ENCODE peak calls at places on chromosomes 16 and 17, in six cellular contexts. S is A549, K is lower leg skin, J is sigmoid colon, H is B cell, I is transverse colon. F is an unnamed sample.

GRCh38 chr17:63445571-63446217 is 412 bp downstream of the CYB561 start:
- DNase-seq in S (peak; percentile 76), K (peak; percentile 90), J (no peak), H (peak; percentile 86), I (peak; percentile 62), F (peak; percentile 71)

GRCh38 chr17:46053911-46054534 is 55.0 kb downstream of the STH start:
- DNase-seq in S (peak; percentile 43), K (no peak), J (no peak), H (no peak), I (no peak), F (no peak)

GRCh38 chr17:64614266-64615011 is 47.7 kb downstream of the SMURF2 start:
- DNase-seq in S (no peak), K (no peak), J (no peak), H (no peak), I (no peak), F (no peak)

GRCh38 chr16:88619859-88620655 is 18.3 kb upstream of the IL17C start:
- DNase-seq in S (no peak), K (no peak), J (no peak), H (no peak), I (peak; percentile 47), F (peak; percentile 78)

GRCh38 chr16:11698271-11698689 is 30.0 kb downstream of the SNN start:
- DNase-seq in S (no peak), K (peak; percentile 56), J (no peak), H (no peak), I (no peak), F (no peak)

GRCh38 chr16:324451-325334 is 27.8 kb downstream of the AXIN1 start:
- DNase-seq in S (no peak), K (no peak), J (no peak), H (peak; percentile 81), I (peak; percentile 42), F (peak; percentile 82)

GRCh38 chr17:21098934-21099687 is 27.7 kb upstream of the DHRS7B start:
- DNase-seq in S (peak; percentile 94), K (peak; percentile 86), J (no peak), H (peak; percentile 72), I (peak; percentile 56), F (peak; percentile 43)

GRCh38 chr16:921321-921905 is 49.4 kb downstream of the LMF1 start:
- DNase-seq in S (no peak), K (no peak), J (no peak), H (no peak), I (no peak), F (no peak)

GRCh38 chr16:752008-752315 is 8.6 kb upstream of the MSLN start:
- DNase-seq in S (no peak), K (no peak), J (no peak), H (no peak), I (no peak), F (no peak)

GRCh38 chr17:39191750-39192510 is 5.5 kb downstream of the CACNB1 start:
- DNase-seq in S (no peak), K (no peak), J (no peak), H (no peak), I (no peak), F (no peak)

DNA sequence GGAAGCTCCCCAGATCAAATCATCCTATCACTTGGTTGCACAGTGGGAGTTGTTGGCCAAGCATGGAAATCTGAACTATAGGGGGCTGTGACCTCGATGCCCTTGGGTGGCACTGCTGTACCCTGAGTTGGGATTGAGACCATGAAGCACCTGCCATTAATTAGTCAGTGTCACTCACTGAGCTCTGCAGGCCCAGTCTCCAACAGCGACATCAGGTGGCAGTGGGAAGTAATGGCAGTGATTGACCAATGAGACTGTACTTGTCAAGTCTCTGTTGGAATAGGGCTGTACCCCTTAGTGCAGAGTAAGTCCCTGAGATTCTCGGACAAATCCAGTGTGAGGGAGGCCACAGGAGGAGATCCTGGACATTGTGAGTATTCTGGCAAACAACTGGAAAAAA is 118.0 kb upstream of the RPL38 start:
- DNase-seq in S (peak; percentile 57), K (no peak), J (no peak), H (no peak), I (no peak), F (no peak)
- TF ChIP-seq CTCF in S (no peak), K (no peak), J (no peak), H (no peak), I (no peak), F (no peak)

GRCh38 chr17:67628580-67629013 is 89.1 kb upstream of the NOL11 start:
- DNase-seq in S (peak; percentile 20), K (no peak), J (no peak), H (no peak), I (no peak), F (no peak)
- TF ChIP-seq CTCF in S (no peak), K (no peak), J (no peak), H (no peak), I (no peak), F (no peak)

GRCh38 chr16:49488740-49489525 is 115.3 kb downstream of the C16orf78 start:
- DNase-seq in S (no peak), K (peak; percentile 61), J (peak; percentile 46), H (no peak), I (peak; percentile 3), F (no peak)

GRCh38 chr16:49488336-49488735 is 114.7 kb downstream of the C16orf78 start:
- DNase-seq in S (no peak), K (no peak), J (peak; percentile 18), H (no peak), I (peak; percentile 4), F (no peak)

GRCh38 chr16:49491111-49491670 is 117.6 kb downstream of the C16orf78 start:
- DNase-seq in S (no peak), K (peak; percentile 59), J (peak; percentile 55), H (no peak), I (no peak), F (no peak)

GRCh38 chr16:49490321-49490705 is 116.7 kb downstream of the C16orf78 start:
- DNase-seq in S (no peak), K (peak; percentile 60), J (peak; percentile 47), H (no peak), I (no peak), F (no peak)

GRCh38 chr16:49489686-49490320 is 116.2 kb downstream of the C16orf78 start:
- DNase-seq in S (no peak), K (peak; percentile 57), J (peak; percentile 37), H (no peak), I (peak; percentile 7), F (no peak)
- TF ChIP-seq CTCF in S (no peak), K (no peak), J (no peak), H (no peak), I (no peak), F (no peak)

DNA sequence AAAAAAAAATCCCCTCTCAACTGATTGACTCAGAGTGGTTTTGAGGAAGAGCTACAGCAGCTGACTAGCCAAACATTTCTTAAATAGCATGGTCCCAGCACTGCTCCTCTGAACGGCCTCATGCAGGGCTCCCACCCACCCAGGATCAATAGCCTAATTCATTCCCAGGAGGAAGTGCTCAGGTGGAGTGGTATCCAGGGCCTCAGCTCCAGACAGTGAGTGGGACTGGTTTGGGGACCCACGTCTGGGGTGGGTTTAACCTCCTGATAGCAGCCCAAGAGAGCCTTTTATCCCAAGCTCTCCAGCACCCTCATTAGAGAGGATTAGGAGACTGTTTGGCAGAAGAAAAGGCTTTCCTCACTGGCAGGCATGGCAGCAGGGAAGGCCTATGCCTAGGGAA is 68.5 kb upstream of the CDH5 start:
- DNase-seq in S (no peak), K (peak; percentile 37), J (peak; percentile 17), H (no peak), I (no peak), F (peak; percentile 4)
- TF ChIP-seq CTCF in S (no peak), K (no peak), J (no peak), H (no peak), I (no peak), F (no peak)

DNA sequence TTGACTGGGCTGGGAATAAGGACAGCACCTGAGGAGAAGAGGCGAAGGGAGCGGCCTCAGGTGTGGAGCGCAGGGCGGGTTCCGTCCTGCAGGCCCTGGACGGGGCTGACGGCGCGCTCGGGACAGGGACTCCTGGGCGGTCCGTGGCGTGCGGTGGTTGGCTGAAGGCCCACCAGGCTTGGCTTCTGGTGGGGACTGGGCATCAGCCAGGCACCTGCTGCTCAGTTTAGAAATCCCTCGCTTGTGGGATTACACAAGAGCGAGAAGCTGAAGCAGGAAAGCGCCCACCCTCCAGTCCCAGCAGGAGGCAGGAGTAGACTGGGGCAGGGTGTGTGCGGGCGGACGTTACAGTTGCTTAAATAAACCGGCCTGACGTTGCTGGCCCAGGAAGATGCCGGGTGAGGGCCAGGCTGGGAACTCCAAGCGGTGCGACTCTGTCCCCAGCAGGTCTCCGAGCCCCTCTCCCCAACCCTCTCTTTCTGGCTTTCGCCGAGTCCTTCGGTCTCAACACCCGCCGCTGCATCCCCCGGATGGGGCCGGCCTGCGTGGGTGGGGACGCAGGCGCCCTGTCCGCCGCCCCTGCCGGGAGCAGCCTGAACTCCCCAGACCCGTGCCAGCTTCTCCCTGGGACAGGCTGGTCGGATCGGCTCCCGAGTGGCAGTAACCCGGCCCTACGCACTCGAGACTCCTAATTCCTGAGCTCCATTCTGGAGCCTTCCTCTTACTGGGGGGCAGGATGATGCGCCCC is 639 bp downstream of the MIF4GD start:
- DNase-seq in S (peak; percentile 87), K (peak; percentile 94), J (peak; percentile 88), H (peak; percentile 71), I (peak; percentile 78), F (no peak)
- TF ChIP-seq CTCF in S (no peak), K (no peak), J (peak; percentile 16), H (no peak), I (peak; percentile 48), F (no peak)

GRCh38 chr17:2337152-2337810 is at the start of gene SGSM2:
- DNase-seq in S (peak; percentile 55), K (peak; percentile 91), J (peak; percentile 85), H (peak; percentile 76), I (peak; percentile 65), F (peak; percentile 60)

GRCh38 chr17:2331303-2331702 is 5.0 kb downstream of the TSR1 start:
- DNase-seq in S (peak; percentile 36), K (no peak), J (no peak), H (no peak), I (no peak), F (no peak)

GRCh38 chr17:2335726-2336214 is 487 bp downstream of the TSR1 start:
- DNase-seq in S (no peak), K (no peak), J (peak; percentile 56), H (no peak), I (peak; percentile 11), F (no peak)

GRCh38 chr17:2337811-2338657 is 733 bp downstream of the SGSM2 start:
- DNase-seq in S (peak; percentile 65), K (no peak), J (peak; percentile 83), H (peak; percentile 80), I (peak; percentile 76), F (peak; percentile 50)

GRCh38 chr17:2336215-2337151 is at the start of gene TSR1:
- DNase-seq in S (peak; percentile 94), K (peak; percentile 97), J (peak; percentile 95), H (peak; percentile 87), I (peak; percentile 93), F (peak; percentile 79)
- TF ChIP-seq CTCF in S (peak; percentile 38), K (no peak), J (no peak), H (no peak), I (no peak), F (no peak)

GRCh38 chr16:30650369-30651123 is at the start of gene PRR14:
- DNase-seq in S (peak; percentile 99), K (peak; percentile 100), J (peak; percentile 100), H (peak; percentile 97), I (peak; percentile 100), F (peak; percentile 96)
- TF ChIP-seq CTCF in S (no peak), K (no peak), J (peak; percentile 58), H (no peak), I (peak; percentile 88), F (no peak)

F was measured in natural killer cell.